ENCODE peak calls at places on chromosomes 12 and 14, in six cellular contexts. V is A549; E is nucleus accumbens; T is stimulated activated CD4-positive, alpha-beta T cell treated with anti-CD3 and anti-CD28 coated beads, Interleukin-1b, Interleukin-23, amount 100 ng/mL, for 48 hours; J is fibroblast of mammary gland; C is GM20000. K is an unnamed sample.

GRCh38 chr14:72751276-72752033 is 142.4 kb downstream of the DPF3 start:
- DNase-seq in V (no peak), J (peak; percentile 28), E (no peak), T (no peak), C (no peak), K (no peak)

GRCh38 chr12:6909421-6910145 is 4.8 kb upstream of the ENO2 start:
- DNase-seq in T (no peak), J (no peak), E (no peak), C (no peak), V (no peak), K (no peak)

GRCh38 chr14:76922599-76922998 is 96.4 kb downstream of the LRRC74A start:
- DNase-seq in J (no peak), C (no peak), E (no peak), T (no peak), V (no peak), K (no peak)

GRCh38 chr12:66010787-66011547 is 119.6 kb downstream of the LLPH start:
- DNase-seq in C (no peak), T (no peak), V (no peak), J (no peak), E (no peak), K (no peak)

GRCh38 chr14:105475269-105475915 is 771 bp downstream of the CRIP2 start:
- DNase-seq in J (peak; percentile 26), E (no peak), T (no peak), V (no peak), C (no peak), K (no peak)

GRCh38 chr12:122946690-122947271 is 19.5 kb downstream of the ABCB9 start:
- DNase-seq in E (no peak), V (peak; percentile 96), J (peak; percentile 100), C (peak; percentile 75), T (peak; percentile 93), K (peak; percentile 88)

GRCh38 chr14:93804654-93805053 is 16.4 kb upstream of the PRIMA1 start:
- DNase-seq in V (no peak), J (no peak), T (no peak), E (no peak), C (no peak), K (no peak)

GRCh38 chr14:51458563-51458955 is 193.2 kb upstream of the FRMD6 start:
- DNase-seq in E (no peak), J (peak; percentile 98), T (no peak), C (no peak), V (no peak), K (no peak)

GRCh38 chr14:57822081-57822480 is 43.8 kb downstream of the SLC35F4 start:
- DNase-seq in J (no peak), C (no peak), E (no peak), V (no peak), T (no peak), K (no peak)

GRCh38 chr14:106269029-106269428 is 742.6 kb downstream of the TMEM121 start:
- DNase-seq in E (no peak), V (no peak), T (no peak), C (no peak), J (no peak), K (no peak)

GRCh38 chr12:111056618-111057521 is 136.5 kb upstream of the MYL2 start:
- DNase-seq in V (no peak), E (no peak), J (no peak), T (peak; percentile 81), C (peak; percentile 79), K (peak; percentile 62)

GRCh38 chr14:75980856-75981255 is 939 bp downstream of the TGFB3 start:
- DNase-seq in E (no peak), J (peak; percentile 42), V (no peak), T (no peak), C (no peak), K (no peak)

GRCh38 chr12:51667269-51667668 is 76.2 kb downstream of the SCN8A start:
- DNase-seq in J (no peak), T (no peak), V (no peak), C (no peak), E (no peak), K (no peak)

GRCh38 chr14:90398315-90398811 is 1.5 kb downstream of the CALM1 start:
- DNase-seq in J (no peak), E (no peak), T (peak; percentile 61), V (no peak), C (peak; percentile 53), K (peak; percentile 65)

GRCh38 chr14:54590481-54590880 is 23.6 kb downstream of the SAMD4A start:
- DNase-seq in V (no peak), J (no peak), E (no peak), C (no peak), T (no peak), K (no peak)

K was measured in activated naive CD4-positive, alpha-beta T cell treated with Interleukin-2 at 50 U/mL for 16 hours.